ENCODE peak calls at places on chromosomes 1 and 21, in seven cellular contexts. One of them, this sample, is unnamed.

GRCh38 chr1:111989531-111990025 is at the start of gene KCND3:
- DNase-seq in mesothelial cell of epicardium: peak; percentile 23
- DNase-seq in dorsolateral prefrontal cortex: peak; percentile 72
- DNase-seq in cardiac fibroblast: peak; percentile 27
- DNase-seq in WTC11: peak; percentile 30
- DNase-seq in MV-4-11: no peak
- DNase-seq in RWPE1: peak; percentile 14
- DNase-seq in this sample: no peak

GRCh38 chr1:236421022-236421421 is 26.9 kb downstream of the EDARADD start:
- DNase-seq in mesothelial cell of epicardium: no peak
- DNase-seq in dorsolateral prefrontal cortex: no peak
- DNase-seq in cardiac fibroblast: no peak
- DNase-seq in WTC11: no peak
- DNase-seq in MV-4-11: peak; percentile 55
- DNase-seq in RWPE1: peak; percentile 53
- DNase-seq in this sample: no peak

GRCh38 chr1:81446006-81446669 is 354.6 kb upstream of the ADGRL2 start:
- DNase-seq in mesothelial cell of epicardium: no peak
- DNase-seq in dorsolateral prefrontal cortex: no peak
- DNase-seq in cardiac fibroblast: no peak
- DNase-seq in WTC11: no peak
- DNase-seq in MV-4-11: no peak
- DNase-seq in RWPE1: no peak
- DNase-seq in this sample: no peak

GRCh38 chr21:30227633-30228404 is 11.9 kb upstream of the CLDN8 start:
- DNase-seq in mesothelial cell of epicardium: no peak
- DNase-seq in dorsolateral prefrontal cortex: no peak
- DNase-seq in cardiac fibroblast: peak; percentile 97
- DNase-seq in WTC11: no peak
- DNase-seq in MV-4-11: peak; percentile 79
- DNase-seq in RWPE1: peak; percentile 82
- DNase-seq in this sample: no peak

GRCh38 chr1:232622378-232622777 is 7.6 kb downstream of the SIPA1L2 start:
- DNase-seq in mesothelial cell of epicardium: no peak
- DNase-seq in dorsolateral prefrontal cortex: no peak
- DNase-seq in cardiac fibroblast: no peak
- DNase-seq in WTC11: no peak
- DNase-seq in MV-4-11: no peak
- DNase-seq in RWPE1: no peak
- DNase-seq in this sample: no peak

GRCh38 chr1:210681158-210681557 is 352.5 kb downstream of the HHAT start:
- DNase-seq in mesothelial cell of epicardium: no peak
- DNase-seq in dorsolateral prefrontal cortex: no peak
- DNase-seq in cardiac fibroblast: no peak
- DNase-seq in WTC11: no peak
- DNase-seq in MV-4-11: peak; percentile 88
- DNase-seq in RWPE1: no peak
- DNase-seq in this sample: no peak

GRCh38 chr1:113630340-113631327 is 128.7 kb downstream of the PHTF1 start:
- DNase-seq in mesothelial cell of epicardium: no peak
- DNase-seq in dorsolateral prefrontal cortex: no peak
- DNase-seq in cardiac fibroblast: no peak
- DNase-seq in WTC11: no peak
- DNase-seq in MV-4-11: no peak
- DNase-seq in RWPE1: no peak
- DNase-seq in this sample: no peak

GRCh38 chr1:64561993-64562392 is 92.1 kb downstream of the CACHD1 start:
- DNase-seq in mesothelial cell of epicardium: no peak
- DNase-seq in dorsolateral prefrontal cortex: no peak
- DNase-seq in cardiac fibroblast: no peak
- DNase-seq in WTC11: no peak
- DNase-seq in MV-4-11: no peak
- DNase-seq in RWPE1: no peak
- DNase-seq in this sample: no peak

GRCh38 chr1:55636691-55637090 is 421.5 kb upstream of the USP24 start:
- DNase-seq in mesothelial cell of epicardium: no peak
- DNase-seq in dorsolateral prefrontal cortex: no peak
- DNase-seq in cardiac fibroblast: peak; percentile 22
- DNase-seq in WTC11: no peak
- DNase-seq in MV-4-11: no peak
- DNase-seq in RWPE1: no peak
- DNase-seq in this sample: no peak

GRCh38 chr21:33135925-33136324 is 66.0 kb downstream of the OLIG1 start:
- DNase-seq in mesothelial cell of epicardium: no peak
- DNase-seq in dorsolateral prefrontal cortex: no peak
- DNase-seq in cardiac fibroblast: no peak
- DNase-seq in WTC11: no peak
- DNase-seq in MV-4-11: no peak
- DNase-seq in RWPE1: no peak
- DNase-seq in this sample: no peak

GRCh38 chr21:41847066-41847804 is 31.9 kb downstream of the PRDM15 start:
- DNase-seq in mesothelial cell of epicardium: no peak
- DNase-seq in dorsolateral prefrontal cortex: no peak
- DNase-seq in cardiac fibroblast: peak; percentile 8
- DNase-seq in WTC11: peak; percentile 52
- DNase-seq in MV-4-11: no peak
- DNase-seq in RWPE1: no peak
- DNase-seq in this sample: no peak

GRCh38 chr1:160971618-160972056 is 17.0 kb upstream of the ITLN2 start:
- DNase-seq in mesothelial cell of epicardium: no peak
- DNase-seq in dorsolateral prefrontal cortex: no peak
- DNase-seq in cardiac fibroblast: no peak
- DNase-seq in WTC11: peak; percentile 35
- DNase-seq in MV-4-11: no peak
- DNase-seq in RWPE1: no peak
- DNase-seq in this sample: no peak